ENCODE peak calls at places on chromosomes 4 and X, in eight cellular contexts. N is cardiac muscle cell; U is tibial nerve; D is naive thymus-derived CD4-positive, alpha-beta T cell; Y is CD4-positive, alpha-beta memory T cell; K is left lung; L is prostate gland; G is lower lobe of right lung. Q is an unnamed sample. For H3K9me3, the result is how much of the 10 kb centered on the place peaks cover.

GRCh38 chr4:36351082-36351666 is 69.8 kb downstream of the DTHD1 start:
- DNase-seq in Y (peak), U (peak), G (peak), N (peak), K (no peak), L (peak), D (peak), Q (peak)

GRCh38 chr4:140305053-140305452 is 68.4 kb upstream of the SCOC start:
- DNase-seq in U (no peak), L (peak), G (no peak), Y (no peak), D (no peak), K (no peak), N (no peak), Q (no peak)

GRCh38 chr4:87680271-87680670 is 30.2 kb downstream of the DMP1 start:
- DNase-seq in L (no peak), Y (no peak), G (no peak), N (no peak), U (no peak), D (no peak), K (no peak), Q (no peak)

GRCh38 chr4:187060551-187060950 is 336.9 kb upstream of the FAT1 start:
- DNase-seq in D (no peak), G (no peak), Y (no peak), K (no peak), U (no peak), N (no peak), L (no peak), Q (no peak)

GRCh38 chr4:169068423-169068822 is 58.4 kb upstream of the CBR4 start:
- DNase-seq in Y (no peak), D (no peak), L (no peak), K (no peak), U (no peak), G (no peak), N (no peak), Q (no peak)

GRCh38 chr4:3717241-3717640 is 48.9 kb upstream of the ADRA2C start:
- DNase-seq in L (no peak), K (peak), G (peak), U (no peak), Y (no peak), N (no peak), D (no peak), Q (no peak)

GRCh38 chr4:99945718-99946345 is 586 bp downstream of the DNAJB14 start:
- DNase-seq in N (peak), L (no peak), G (no peak), K (peak), Y (no peak), D (peak), U (no peak), Q (no peak)

GRCh38 chr4:19999331-19999730 is 252.4 kb upstream of the SLIT2 start:
- DNase-seq in Y (no peak), U (no peak), L (no peak), D (no peak), N (no peak), K (no peak), G (no peak), Q (no peak)

GRCh38 chr4:74203467-74203866 is 45.5 kb downstream of the MTHFD2L start:
- DNase-seq in L (no peak), D (no peak), Y (no peak), U (no peak), K (no peak), G (no peak), N (no peak), Q (no peak)

GRCh38 chr4:8321220-8321619 is 51.7 kb downstream of the HTRA3 start:
- DNase-seq in K (no peak), Y (no peak), N (no peak), U (no peak), G (no peak), D (no peak), L (no peak), Q (no peak)

GRCh38 chr4:54495091-54495490 is 162.7 kb upstream of the KIT start:
- DNase-seq in U (no peak), Y (no peak), G (no peak), K (no peak), N (no peak), D (no peak), L (no peak), Q (no peak)

GRCh38 chr4:184845367-184846011 is 19.7 kb upstream of the ACSL1 start:
- DNase-seq in K (no peak), U (no peak), D (no peak), L (no peak), N (peak), Y (no peak), G (no peak), Q (no peak)

GRCh38 chrX:123625952-123626351 is 106.9 kb downstream of the THOC2 start:
- DNase-seq in D (no peak), L (no peak), N (no peak), K (no peak), Y (no peak), G (no peak), U (no peak), Q (no peak)

GRCh38 chr4:41749650-41750049 is 1.1 kb upstream of the PHOX2B start:
- DNase-seq in N (no peak), G (no peak), L (no peak), K (no peak), D (no peak), U (no peak), Y (no peak), Q (no peak)

DNA sequence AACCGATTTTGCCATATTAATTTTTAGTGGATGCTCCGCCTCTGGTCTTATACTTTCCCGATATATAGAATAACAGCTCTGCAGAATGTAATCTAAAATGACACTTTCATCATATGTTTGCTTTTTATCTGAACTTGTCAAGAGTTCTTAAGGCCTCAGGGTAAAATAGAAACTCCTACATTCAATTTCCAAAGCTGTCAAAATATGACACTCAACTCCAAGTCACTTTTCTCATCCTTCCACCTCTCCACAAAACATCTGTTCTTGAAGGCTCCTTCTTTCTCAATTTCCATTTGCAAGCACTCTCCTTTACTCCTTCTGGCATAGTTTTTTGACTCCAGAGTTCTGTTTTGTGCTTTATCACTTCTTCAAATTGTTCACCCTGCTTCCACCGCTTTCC is 242.2 kb downstream of the PDGFC start:
- DNase-seq in L (no peak), G (no peak), D (no peak), Y (no peak), N (no peak), U (no peak), K (no peak), Q (no peak)
- H3K9me3 ChIP-seq in L (under half), G (under half), D (under half), Y (under half), N (under half), U (under half), K (under half), Q (under half)

DNA sequence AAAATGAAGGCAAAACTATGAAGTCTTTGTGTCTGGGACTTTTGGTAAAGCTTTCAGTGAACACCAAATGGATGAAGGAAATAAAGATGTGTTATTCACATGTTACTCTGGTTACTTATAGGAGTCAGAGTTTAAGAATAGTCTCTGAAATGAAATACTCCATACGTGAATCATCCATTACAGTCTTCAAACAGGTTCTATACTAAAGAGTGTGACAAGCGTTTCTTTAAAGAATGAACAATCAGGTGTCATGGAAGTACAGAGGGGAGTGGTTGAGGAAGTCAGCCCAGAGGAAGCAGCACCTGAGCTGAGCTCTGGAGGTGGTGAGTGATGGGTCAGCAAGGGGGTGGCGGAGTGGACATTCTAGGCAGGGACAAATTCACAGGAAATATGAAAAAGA is 41.8 kb upstream of the SORBS2 start:
- DNase-seq in L (no peak), K (no peak), N (no peak), G (no peak), U (no peak), Y (no peak), D (no peak), Q (no peak)
- H3K9me3 ChIP-seq in L (under half), K (under half), N (under half), G (under half), U (under half), Y (under half), D (under half), Q (under half)

GRCh38 chrX:1555370-1555769 is 18.4 kb upstream of the P2RY8 start:
- DNase-seq in U (no peak), N (no peak), L (no peak), D (no peak), Y (no peak), G (no peak), K (no peak), Q (no peak)

GRCh38 chrX:1551959-1552546 is 15.1 kb upstream of the P2RY8 start:
- DNase-seq in G (no peak), D (no peak), K (no peak), Y (no peak), U (no peak), L (no peak), N (no peak), Q (no peak)

GRCh38 chrX:1558761-1559468 is 21.9 kb upstream of the P2RY8 start:
- DNase-seq in G (no peak), Y (no peak), K (no peak), U (no peak), N (no peak), L (no peak), D (no peak), Q (no peak)

DNA sequence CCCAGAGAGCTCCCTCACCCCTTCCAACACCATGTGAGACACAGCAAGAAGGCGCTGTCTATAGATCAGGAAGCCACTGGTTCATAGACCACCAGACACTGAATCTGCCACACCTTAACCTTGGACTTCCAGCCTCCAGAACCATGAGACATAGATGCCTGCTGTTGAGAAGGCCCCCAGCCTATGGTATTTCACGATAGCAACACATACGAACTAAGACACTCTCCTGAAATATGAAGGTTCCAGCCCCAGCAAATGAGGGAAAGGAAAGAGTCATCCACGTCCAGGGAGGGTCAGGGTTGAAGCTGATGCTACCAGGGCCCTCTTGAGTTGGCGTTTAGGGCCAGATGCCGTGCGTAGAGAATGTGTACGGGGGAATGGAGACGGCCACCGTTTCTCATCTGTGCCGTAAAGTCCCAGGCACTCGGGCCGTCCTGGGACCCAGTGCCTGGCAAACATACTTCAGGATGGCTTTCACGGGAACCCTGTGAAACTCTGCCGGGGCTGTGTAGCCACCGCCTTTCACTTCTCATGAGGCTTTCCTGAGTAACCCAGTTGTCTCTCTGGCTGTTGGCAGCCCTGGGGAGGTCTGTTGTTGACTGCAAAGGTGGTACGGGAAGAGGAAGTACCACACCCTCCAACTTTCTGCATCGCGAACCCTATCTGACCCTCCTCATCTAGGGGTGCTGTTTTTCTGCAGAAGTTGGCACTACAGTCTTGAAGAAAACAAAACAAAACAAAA is 17.7 kb upstream of the P2RY8 start:
- DNase-seq in L (no peak), G (no peak), N (no peak), U (no peak), K (no peak), D (peak), Y (peak), Q (peak)
- H3K9me3 ChIP-seq in L (under half), G (under half), N (under half), U (under half), K (under half), D (under half), Y (under half), Q (under half)

GRCh38 chr4:5126857-5127256 is 75.6 kb downstream of the STK32B start:
- DNase-seq in N (no peak), U (no peak), L (no peak), Y (no peak), K (no peak), G (no peak), D (no peak), Q (no peak)
- H3K9me3 ChIP-seq in N (under half), U (under half), L (under half), Y (under half), K (under half), G (under half), D (under half), Q (under half)

GRCh38 chr4:171087089-171087488 is 726.1 kb upstream of the GALNTL6 start:
- DNase-seq in L (no peak), D (no peak), K (no peak), U (no peak), G (no peak), N (no peak), Y (no peak), Q (no peak)
- H3K9me3 ChIP-seq in L (under half), D (under half), K (under half), U (under half), G (under half), N (under half), Y (under half), Q (under half)

DNA sequence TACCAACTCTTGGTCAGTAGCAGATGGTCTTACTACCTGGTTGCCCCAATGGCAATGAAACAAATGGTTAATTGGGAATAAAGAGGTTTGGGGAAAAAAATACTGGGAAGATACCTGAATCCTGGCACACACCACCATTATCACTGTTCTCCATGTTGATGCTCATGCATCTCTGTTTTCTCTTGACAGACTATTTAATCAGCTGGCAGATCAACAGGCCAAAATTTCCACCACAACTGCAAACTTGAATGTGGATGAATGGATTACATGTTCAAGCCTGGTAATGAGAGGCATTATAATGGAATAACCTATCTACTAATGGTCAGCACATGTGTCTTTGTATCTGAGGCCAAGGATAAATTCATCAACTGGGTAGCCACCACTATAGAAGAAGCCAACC is 45.7 kb downstream of the ZNF721 start:
- DNase-seq in K (no peak), Y (no peak), G (no peak), U (no peak), D (no peak), L (no peak), N (no peak), Q (no peak)
- H3K9me3 ChIP-seq in K (half or more), Y (under half), G (half or more), U (half or more), D (under half), L (under half), N (under half), Q (half or more)